ENCODE peak calls at places on chromosomes 6 and 20, in eight cellular contexts. O is NCI-H2081; I is nucleus accumbens; E is A172; W is fibroblast of villous mesenchyme; H is activated CD8-positive, alpha-beta memory T cell treated with anti-CD3 and anti-CD28 coated beads for 4 hours; X is astrocyte of the cerebellum; V is GM23338. F is an unnamed sample.

GRCh38 chr6:43616728-43617472 is 12.2 kb downstream of the GTPBP2 start:
- DNase-seq in O (no peak), I (no peak), E (no peak), W (no peak), H (no peak), X (no peak), V (no peak), F (no peak)

GRCh38 chr20:37879003-37879599 is 23.8 kb upstream of the VSTM2L start:
- DNase-seq in O (no peak), I (no peak), E (no peak), W (no peak), H (no peak), X (no peak), V (no peak), F (no peak)

GRCh38 chr6:89643411-89643810 is 4.9 kb upstream of the LYRM2 start:
- DNase-seq in O (no peak), I (no peak), E (no peak), W (no peak), H (no peak), X (no peak), V (no peak), F (no peak)

GRCh38 chr6:125747589-125748533 is 1.6 kb upstream of the HEY2 start:
- DNase-seq in O (peak), I (no peak), E (no peak), W (no peak), H (no peak), X (no peak), V (peak), F (peak)

GRCh38 chr6:168695701-168696100 is 254.7 kb downstream of the SMOC2 start:
- DNase-seq in O (no peak), I (no peak), E (no peak), W (no peak), H (no peak), X (no peak), V (peak), F (no peak)

GRCh38 chr6:151068761-151069312 is 170.9 kb upstream of the AKAP12 start:
- DNase-seq in O (no peak), I (no peak), E (peak), W (peak), H (no peak), X (no peak), V (no peak), F (no peak)

GRCh38 chr6:32460528-32460927 is 20.8 kb downstream of the HLA-DRA start:
- DNase-seq in O (no peak), I (no peak), E (no peak), W (no peak), H (no peak), X (no peak), V (peak), F (no peak)

GRCh38 chr6:33288942-33289783 is at the start of the genes PFDN6 and WDR46:
- DNase-seq in O (peak), I (peak), E (peak), W (peak), H (peak), X (peak), V (peak), F (peak)

GRCh38 chr20:42093542-42094440 is 475.6 kb upstream of the CHD6 start:
- DNase-seq in O (peak), I (no peak), E (no peak), W (no peak), H (no peak), X (no peak), V (no peak), F (no peak)

GRCh38 chr6:19837511-19838441 is 606 bp downstream of the ID4 start:
- DNase-seq in O (peak), I (no peak), E (no peak), W (peak), H (no peak), X (no peak), V (peak), F (no peak)

GRCh38 chr6:164022632-164023031 is 608.1 kb downstream of the QKI start:
- DNase-seq in O (no peak), I (no peak), E (no peak), W (no peak), H (no peak), X (peak), V (no peak), F (no peak)

GRCh38 chr6:160500639-160501038 is 152.5 kb downstream of the SLC22A3 start:
- DNase-seq in O (no peak), I (no peak), E (no peak), W (no peak), H (no peak), X (no peak), V (no peak), F (no peak)

GRCh38 chr6:45454008-45454911 is 76.5 kb upstream of the SUPT3H start:
- DNase-seq in O (no peak), I (no peak), E (peak), W (peak), H (no peak), X (peak), V (no peak), F (no peak)

GRCh38 chr6:169702640-169703246 is 817 bp downstream of the C6orf120 start:
- DNase-seq in O (peak), I (no peak), E (no peak), W (no peak), H (peak), X (no peak), V (peak), F (no peak)

GRCh38 chr20:17952692-17953684 is 15.6 kb downstream of the SNX5 start:
- DNase-seq in O (no peak), I (no peak), E (no peak), W (no peak), H (no peak), X (no peak), V (no peak), F (no peak)

GRCh38 chr6:75932067-75932466 is 140.4 kb downstream of the IMPG1 start:
- DNase-seq in O (peak), I (no peak), E (peak), W (peak), H (no peak), X (no peak), V (peak), F (no peak)

GRCh38 chr6:132763269-132763668 is 5.6 kb upstream of the VNN2 start:
- DNase-seq in O (no peak), I (no peak), E (peak), W (no peak), H (peak), X (no peak), V (peak), F (no peak)

GRCh38 chr20:54062812-54063280 is 7.5 kb downstream of the BCAS1 start:
- DNase-seq in O (peak), I (no peak), E (peak), W (peak), H (no peak), X (no peak), V (peak), F (peak)

GRCh38 chr6:137874204-137875001 is 7.3 kb downstream of the TNFAIP3 start:
- DNase-seq in O (no peak), I (no peak), E (no peak), W (no peak), H (no peak), X (no peak), V (no peak), F (no peak)

GRCh38 chr6:92121228-92121627 is 1298.1 kb downstream of the EPHA7 start:
- DNase-seq in O (no peak), I (no peak), E (no peak), W (no peak), H (no peak), X (no peak), V (no peak), F (no peak)

GRCh38 chr6:25599516-25600060 is 52.4 kb upstream of the SCGN start:
- DNase-seq in O (no peak), I (no peak), E (no peak), W (no peak), H (no peak), X (no peak), V (no peak), F (no peak)

GRCh38 chr6:17281497-17282481 is 628 bp downstream of the RBM24 start:
- DNase-seq in O (no peak), I (no peak), E (peak), W (no peak), H (no peak), X (no peak), V (peak), F (no peak)

GRCh38 chr6:106560966-106561740 is 68.1 kb downstream of the RTN4IP1 start:
- DNase-seq in O (no peak), I (no peak), E (peak), W (peak), H (no peak), X (peak), V (no peak), F (no peak)

GRCh38 chr20:21352703-21353102 is 44.6 kb downstream of the NKX2-4 start:
- DNase-seq in O (no peak), I (no peak), E (peak), W (peak), H (no peak), X (peak), V (no peak), F (no peak)

GRCh38 chr6:33632603-33633039 is 11.5 kb downstream of the ITPR3 start:
- DNase-seq in O (no peak), I (no peak), E (no peak), W (no peak), H (peak), X (no peak), V (peak), F (peak)

GRCh38 chr20:48827880-48828733 is at the start of gene PREX1:
- DNase-seq in O (peak), I (no peak), E (peak), W (peak), H (peak), X (peak), V (peak), F (peak)

GRCh38 chr6:100134703-100135102 is 140.7 kb upstream of the MCHR2 start:
- DNase-seq in O (no peak), I (no peak), E (peak), W (no peak), H (no peak), X (no peak), V (no peak), F (no peak)

GRCh38 chr6:115729036-115729435 is 331.7 kb downstream of the FRK start:
- DNase-seq in O (no peak), I (no peak), E (peak), W (no peak), H (no peak), X (no peak), V (no peak), F (no peak)

GRCh38 chr20:63272105-63273078 is at the start of gene ARFGAP1:
- DNase-seq in O (peak), I (peak), E (peak), W (peak), H (peak), X (peak), V (peak), F (peak)

GRCh38 chr20:59157961-59158541 is 5.6 kb upstream of the ZNF831 start:
- DNase-seq in O (no peak), I (no peak), E (no peak), W (no peak), H (no peak), X (no peak), V (peak), F (no peak)

GRCh38 chr6:13923527-13924145 is 1.1 kb upstream of the RNF182 start:
- DNase-seq in O (no peak), I (no peak), E (no peak), W (peak), H (no peak), X (peak), V (no peak), F (no peak)